ENCODE peak calls at places on chromosome 2, in eight cellular contexts. G is lung; N is T-helper 2 cell; B is renal cortical epithelial cell; J is NCI-H1105; P is adrenal gland; S is NK-92 treated with Interleukin-12 subunit alpha and Interleukin-12 subunit beta, amount 100 ng/mL, for 24 hours; R is LoVo. W is an unnamed sample.

GRCh38 chr2:72806280-72806955 is 19.4 kb downstream of the EXOC6B start:
- DNase-seq in G (no peak), N (no peak), B (no peak), J (no peak), P (no peak), S (no peak), R (no peak), W (no peak)

GRCh38 chr2:10502803-10503107 is 54.6 kb upstream of the ODC1 start:
- DNase-seq in G (no peak), N (no peak), B (no peak), J (no peak), P (no peak), S (no peak), R (no peak), W (no peak)

GRCh38 chr2:238869293-238870124 is 21.6 kb downstream of the TWIST2 start:
- DNase-seq in G (no peak), N (no peak), B (peak; percentile 11), J (no peak), P (no peak), S (no peak), R (no peak), W (no peak)

GRCh38 chr2:96092580-96092877 is 23.8 kb downstream of the ADRA2B start:
- DNase-seq in G (no peak), N (no peak), B (no peak), J (no peak), P (no peak), S (no peak), R (no peak), W (no peak)

GRCh38 chr2:179981085-179981484 is 26.0 kb downstream of the CWC22 start:
- DNase-seq in G (no peak), N (no peak), B (peak; percentile 56), J (peak; percentile 42), P (no peak), S (no peak), R (no peak), W (no peak)

GRCh38 chr2:117056376-117056748 is 758.1 kb upstream of the DDX18 start:
- DNase-seq in G (no peak), N (no peak), B (no peak), J (no peak), P (no peak), S (no peak), R (no peak), W (no peak)

GRCh38 chr2:71950256-71951066 is 197.2 kb downstream of the CYP26B1 start:
- DNase-seq in G (peak; percentile 43), N (no peak), B (no peak), J (no peak), P (peak; percentile 46), S (no peak), R (no peak), W (no peak)

GRCh38 chr2:220641137-220641536 is 931.0 kb downstream of the EPHA4 start:
- DNase-seq in G (no peak), N (no peak), B (no peak), J (no peak), P (no peak), S (no peak), R (no peak), W (no peak)

GRCh38 chr2:65402339-65402738 is 30.1 kb downstream of the SPRED2 start:
- DNase-seq in G (no peak), N (no peak), B (no peak), J (no peak), P (no peak), S (no peak), R (no peak), W (no peak)

GRCh38 chr2:237603718-237604362 is 13.3 kb upstream of the RAB17 start:
- DNase-seq in G (no peak), N (peak; percentile 24), B (peak; percentile 41), J (no peak), P (no peak), S (no peak), R (no peak), W (no peak)

GRCh38 chr2:145764631-145765030 is 1244.7 kb upstream of the ZEB2 start:
- DNase-seq in G (no peak), N (no peak), B (peak; percentile 80), J (peak; percentile 88), P (no peak), S (no peak), R (no peak), W (no peak)

GRCh38 chr2:136254681-136255080 is 136.7 kb upstream of the CXCR4 start:
- DNase-seq in G (no peak), N (no peak), B (no peak), J (no peak), P (no peak), S (no peak), R (no peak), W (no peak)

GRCh38 chr2:120832296-120833070 is 96.8 kb downstream of the GLI2 start:
- DNase-seq in G (no peak), N (no peak), B (no peak), J (no peak), P (no peak), S (no peak), R (no peak), W (no peak)

GRCh38 chr2:96073170-96073775 is 38.6 kb upstream of the GPAT2 start:
- DNase-seq in G (peak; percentile 21), N (no peak), B (no peak), J (no peak), P (no peak), S (no peak), R (no peak), W (no peak)

GRCh38 chr2:19847486-19847885 is 54.3 kb downstream of the TTC32 start:
- DNase-seq in G (peak; percentile 25), N (no peak), B (no peak), J (no peak), P (no peak), S (no peak), R (no peak), W (no peak)

GRCh38 chr2:71358931-71359671 is 27.5 kb downstream of the ZNF638 start:
- DNase-seq in G (no peak), N (no peak), B (peak; percentile 29), J (no peak), P (no peak), S (no peak), R (no peak), W (no peak)

GRCh38 chr2:55056024-55056521 is 5.8 kb upstream of the RTN4 start:
- DNase-seq in G (no peak), N (no peak), B (no peak), J (no peak), P (peak; percentile 79), S (no peak), R (no peak), W (no peak)

GRCh38 chr2:23926289-23926749 is 604 bp downstream of the ATAD2B start:
- DNase-seq in G (no peak), N (peak; percentile 10), B (no peak), J (no peak), P (peak; percentile 64), S (peak; percentile 43), R (no peak), W (no peak)

GRCh38 chr2:207258191-207258991 is 92.6 kb upstream of the KLF7 start:
- DNase-seq in G (peak; percentile 63), N (no peak), B (peak; percentile 100), J (no peak), P (peak; percentile 85), S (no peak), R (peak; percentile 71), W (no peak)

GRCh38 chr2:207202645-207203044 is 36.9 kb upstream of the KLF7 start:
- DNase-seq in G (no peak), N (no peak), B (peak; percentile 50), J (no peak), P (no peak), S (no peak), R (peak; percentile 30), W (no peak)

GRCh38 chr2:173059941-173060575 is 15.6 kb upstream of the MAP3K20 start:
- DNase-seq in G (no peak), N (no peak), B (no peak), J (no peak), P (no peak), S (no peak), R (no peak), W (no peak)

GRCh38 chr2:189791338-189792042 is 7.2 kb downstream of the PMS1 start:
- DNase-seq in G (no peak), N (no peak), B (no peak), J (no peak), P (no peak), S (no peak), R (no peak), W (no peak)

GRCh38 chr2:47339745-47340541 is 63.0 kb upstream of the MSH2 start:
- DNase-seq in G (peak; percentile 35), N (no peak), B (peak; percentile 92), J (no peak), P (no peak), S (peak; percentile 49), R (peak; percentile 77), W (peak; percentile 87)

GRCh38 chr2:167292430-167293171 is 404.3 kb downstream of the XIRP2 start:
- DNase-seq in G (peak; percentile 84), N (peak; percentile 13), B (peak; percentile 81), J (peak; percentile 84), P (peak; percentile 86), S (no peak), R (peak; percentile 88), W (peak; percentile 76)

GRCh38 chr2:191303349-191304005 is 58.3 kb downstream of the MYO1B start:
- DNase-seq in G (no peak), N (no peak), B (no peak), J (no peak), P (no peak), S (no peak), R (no peak), W (peak; percentile 19)

GRCh38 chr2:217899231-217900009 is 103.4 kb downstream of the TNS1 start:
- DNase-seq in G (peak; percentile 82), N (no peak), B (peak; percentile 84), J (no peak), P (peak; percentile 97), S (peak; percentile 32), R (peak; percentile 32), W (peak; percentile 64)

GRCh38 chr2:174589334-174589733 is 8.3 kb downstream of the WIPF1 start:
- DNase-seq in G (no peak), N (no peak), B (no peak), J (no peak), P (no peak), S (no peak), R (no peak), W (no peak)

GRCh38 chr2:137960223-137960622 is 4.0 kb upstream of the HNMT start:
- DNase-seq in G (no peak), N (no peak), B (no peak), J (no peak), P (no peak), S (no peak), R (no peak), W (no peak)

GRCh38 chr2:225164406-225165048 is 122.3 kb upstream of the DOCK10 start:
- DNase-seq in G (no peak), N (no peak), B (no peak), J (no peak), P (no peak), S (no peak), R (no peak), W (no peak)

GRCh38 chr2:8515390-8515761 is 166.5 kb upstream of the ID2 start:
- DNase-seq in G (no peak), N (peak; percentile 42), B (no peak), J (no peak), P (peak; percentile 64), S (peak; percentile 64), R (no peak), W (no peak)

GRCh38 chr2:121479882-121480522 is 50.7 kb upstream of the RNU4ATAC start:
- DNase-seq in G (peak; percentile 34), N (no peak), B (peak; percentile 86), J (peak; percentile 15), P (peak; percentile 22), S (no peak), R (peak; percentile 20), W (no peak)

GRCh38 chr2:20544093-20544747 is 97.3 kb downstream of the RHOB start:
- DNase-seq in G (no peak), N (no peak), B (no peak), J (no peak), P (no peak), S (no peak), R (no peak), W (no peak)

GRCh38 chr2:215461836-215462532 is 26.1 kb upstream of the FN1 start:
- DNase-seq in G (no peak), N (no peak), B (peak; percentile 72), J (no peak), P (no peak), S (no peak), R (no peak), W (no peak)

GRCh38 chr2:184685999-184686841 is 87.9 kb downstream of the ZNF804A start:
- DNase-seq in G (no peak), N (no peak), B (peak; percentile 46), J (no peak), P (no peak), S (no peak), R (no peak), W (no peak)